ENCODE peak calls at places on chromosome 1, in five cellular contexts. Z is neuronal stem cell, K is H1, D is H9, Q is trophoblast cell. E is an unnamed sample.
A peak's percentile ranks its signal among the peaks of the same experiment; 100 is the strongest.

GRCh38 chr1:88791192-88791591 is 100.2 kb downstream of the GTF2B start:
- DNase-seq in K (no peak), Z (no peak), Q (no peak), D (no peak), E (peak; percentile 11)

GRCh38 chr1:25787477-25788043 is 12.4 kb upstream of the SELENON start:
- DNase-seq in Q (no peak), K (no peak), D (no peak), Z (no peak), E (no peak)

GRCh38 chr1:227946624-227947424 is 908 bp downstream of the WNT9A start:
- DNase-seq in D (peak; percentile 85), K (peak; percentile 92), Z (peak; percentile 71), Q (peak; percentile 89), E (peak; percentile 44)

GRCh38 chr1:230056098-230056497 is 10.9 kb upstream of the GALNT2 start:
- DNase-seq in Z (no peak), D (no peak), K (no peak), Q (no peak), E (no peak)

GRCh38 chr1:176694713-176695112 is 231.7 kb downstream of the PAPPA2 start:
- DNase-seq in Z (no peak), D (no peak), Q (no peak), K (no peak), E (no peak)

GRCh38 chr1:76951185-76951584 is 83.9 kb downstream of the ST6GALNAC5 start:
- DNase-seq in Q (peak; percentile 43), Z (no peak), K (no peak), D (no peak), E (no peak)

GRCh38 chr1:33424610-33425009 is 6.3 kb downstream of the PHC2 start:
- DNase-seq in Q (peak; percentile 46), K (no peak), Z (no peak), D (no peak), E (no peak)

GRCh38 chr1:60573121-60573520 is 499.6 kb upstream of the C1orf87 start:
- DNase-seq in K (no peak), Z (no peak), Q (no peak), D (no peak), E (peak; percentile 29)

GRCh38 chr1:151251656-151252470 is 2.7 kb upstream of the PSMD4 start:
- DNase-seq in K (peak; percentile 51), Z (peak; percentile 31), Q (peak; percentile 90), D (peak; percentile 53), E (peak; percentile 84)

GRCh38 chr1:7389201-7389785 is 381.8 kb upstream of the VAMP3 start:
- DNase-seq in Q (no peak), Z (no peak), K (peak; percentile 48), D (peak; percentile 25), E (peak; percentile 30)

GRCh38 chr1:1914842-1915692 is at the start of gene CALML6:
- DNase-seq in D (peak; percentile 24), K (no peak), Z (no peak), Q (no peak), E (no peak)

GRCh38 chr1:27147842-27148518 is 6.9 kb downstream of the SLC9A1 start:
- DNase-seq in D (no peak), Z (no peak), K (no peak), Q (peak; percentile 95), E (no peak)

GRCh38 chr1:224435318-224435763 is 744 bp upstream of the WDR26 start:
- DNase-seq in Z (no peak), Q (peak; percentile 70), K (peak; percentile 52), D (peak; percentile 30), E (peak; percentile 70)

GRCh38 chr1:25036117-25036546 is 106.1 kb upstream of the RUNX3 start:
- DNase-seq in D (no peak), Z (no peak), Q (no peak), K (no peak), E (no peak)

GRCh38 chr1:7043729-7044470 is 258.6 kb downstream of the CAMTA1 start:
- DNase-seq in Z (no peak), K (no peak), Q (no peak), D (peak; percentile 39), E (no peak)

GRCh38 chr1:244347942-244348341 is 103.8 kb downstream of the ADSS2 start:
- DNase-seq in D (no peak), Z (no peak), K (no peak), Q (no peak), E (peak; percentile 58)

GRCh38 chr1:173852105-173852504 is 15.7 kb downstream of the GAS5 start:
- DNase-seq in Z (no peak), Q (no peak), D (no peak), K (no peak), E (peak; percentile 74)
- H2BK12ac ChIP-seq in Z (no peak overlapping the region), Q (no peak overlapping the region), D (no peak overlapping the region), K (no peak overlapping the region), E (no peak overlapping the region)

DNA sequence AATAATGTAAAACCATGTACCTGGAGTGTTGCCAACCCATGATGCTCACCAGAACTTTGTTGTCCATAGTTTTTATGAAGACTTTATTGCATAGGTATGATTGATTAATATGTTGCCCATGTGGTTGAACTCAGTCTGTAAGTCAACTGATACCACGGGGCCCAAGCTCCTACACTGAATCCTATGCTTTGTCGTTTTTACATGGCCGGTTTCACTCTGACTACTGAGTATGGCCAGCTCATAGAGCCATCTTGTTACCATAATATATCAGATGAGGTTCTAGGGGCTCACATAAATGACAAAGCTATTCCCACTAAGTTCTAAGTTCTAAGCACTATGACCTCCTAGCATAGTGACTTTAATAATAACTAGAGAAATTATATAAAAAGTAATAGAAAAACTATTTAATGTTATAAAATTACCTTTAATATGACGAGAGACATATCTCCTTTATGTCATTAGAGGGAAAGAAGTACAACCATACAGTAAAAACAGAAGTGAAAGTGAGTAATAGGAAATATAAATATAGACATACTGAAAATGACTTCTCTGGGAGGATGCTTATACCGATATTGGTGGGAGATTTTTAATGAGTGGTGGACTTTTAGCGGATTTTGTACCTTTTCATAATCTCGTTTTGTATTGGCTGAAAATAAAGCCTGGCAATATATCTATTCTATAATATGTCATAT is 983.4 kb upstream of the PRMT6 start:
- DNase-seq in Q (no peak), K (no peak), D (no peak), Z (no peak), E (no peak)
- H3K4ac ChIP-seq in Q (no peak overlapping the region), K (no peak overlapping the region), D (no peak overlapping the region), Z (no peak overlapping the region), E (no peak overlapping the region)

DNA sequence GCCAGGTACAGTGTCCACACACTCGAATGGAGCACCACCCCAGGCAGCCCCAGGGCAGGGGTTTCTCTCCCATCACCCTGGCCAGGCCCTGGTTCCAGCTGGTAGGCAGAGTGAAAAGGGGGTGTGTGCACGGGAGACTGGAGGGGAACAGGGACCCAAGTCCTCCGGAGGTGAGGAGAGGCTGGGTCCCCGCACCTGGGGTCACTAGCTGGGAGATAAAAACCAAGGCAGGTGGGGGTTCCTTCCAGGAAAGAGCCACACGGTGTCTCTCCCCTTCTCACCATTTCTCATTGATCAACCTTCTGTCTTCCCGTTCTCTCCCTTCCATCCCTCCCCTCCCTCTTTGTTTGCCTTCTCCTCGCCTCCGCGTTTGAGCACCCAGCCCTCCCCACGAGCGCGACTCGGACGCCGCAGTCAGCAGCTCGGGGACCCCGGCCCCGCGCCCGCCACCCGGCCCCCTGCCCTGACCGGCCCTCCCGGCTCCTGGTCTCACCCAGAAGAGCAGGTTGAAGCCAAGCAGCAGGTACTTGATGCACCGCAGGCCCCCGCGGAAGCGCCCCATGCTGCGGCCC is 346 bp downstream of the TSPAN2 start:
- DNase-seq in Q (no peak), Z (no peak), D (no peak), K (peak; percentile 52), E (no peak)
- H2BK12ac ChIP-seq in Q (no peak overlapping the region), Z (no peak overlapping the region), D (no peak overlapping the region), K (no peak overlapping the region), E (no peak overlapping the region)

GRCh38 chr1:55426156-55426555 is 211.0 kb upstream of the USP24 start:
- DNase-seq in K (no peak), D (no peak), Q (no peak), Z (no peak), E (no peak)

GRCh38 chr1:55428944-55429931 is 214.1 kb upstream of the USP24 start:
- DNase-seq in Z (no peak), Q (peak; percentile 98), D (peak; percentile 38), K (no peak), E (peak; percentile 97)

GRCh38 chr1:55426619-55427018 is 211.5 kb upstream of the USP24 start:
- DNase-seq in K (no peak), Q (no peak), D (no peak), Z (no peak), E (peak; percentile 67)

GRCh38 chr1:55428236-55428635 is 213.1 kb upstream of the USP24 start:
- DNase-seq in K (no peak), Z (no peak), Q (no peak), D (no peak), E (peak; percentile 76)

GRCh38 chr1:55427576-55427975 is 212.4 kb upstream of the USP24 start:
- DNase-seq in K (no peak), Q (no peak), D (no peak), Z (no peak), E (no peak)
- H3K4ac ChIP-seq in K (no peak overlapping the region), Q (peak overlapping the region; percentile 37), D (no peak overlapping the region), Z (no peak overlapping the region), E (no peak overlapping the region)

DNA sequence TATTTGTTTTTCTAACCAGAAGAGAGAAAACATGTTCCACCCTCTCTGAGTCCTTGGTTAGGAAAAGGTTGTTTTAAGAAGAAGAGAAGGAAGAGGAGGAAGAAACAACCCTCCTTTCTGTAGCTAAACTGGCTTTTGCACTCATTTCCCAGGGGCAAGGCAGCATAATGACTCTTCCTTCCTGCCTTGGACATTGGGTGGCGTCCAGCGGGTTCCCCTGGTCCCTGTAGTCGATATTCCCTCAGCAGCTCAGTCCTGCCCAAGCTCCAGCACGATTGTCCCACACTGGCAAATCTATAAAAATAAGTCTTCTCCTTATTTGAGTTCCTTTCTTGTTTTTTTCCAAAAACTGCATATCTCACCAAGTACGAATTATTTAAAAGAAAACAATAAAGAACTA is 81.2 kb downstream of the TEX35 start:
- DNase-seq in Q (no peak), Z (no peak), K (no peak), D (no peak), E (no peak)
- H2BK12ac ChIP-seq in Q (no peak overlapping the region), Z (no peak overlapping the region), K (no peak overlapping the region), D (no peak overlapping the region), E (no peak overlapping the region)

GRCh38 chr1:245589827-245590421 is 435.1 kb downstream of the KIF26B start:
- DNase-seq in K (no peak), Z (no peak), D (no peak), Q (no peak), E (no peak)
- H3K4ac ChIP-seq in K (no peak overlapping the region), Z (no peak overlapping the region), D (no peak overlapping the region), Q (peak overlapping the region; percentile 34), E (no peak overlapping the region)

GRCh38 chr1:12708396-12708795 is 7.5 kb upstream of the AADACL3 start:
- DNase-seq in K (no peak), Z (no peak), D (no peak), Q (peak; percentile 82), E (no peak)
- H2BK12ac ChIP-seq in K (no peak overlapping the region), Z (no peak overlapping the region), D (no peak overlapping the region), Q (no peak overlapping the region), E (no peak overlapping the region)

DNA sequence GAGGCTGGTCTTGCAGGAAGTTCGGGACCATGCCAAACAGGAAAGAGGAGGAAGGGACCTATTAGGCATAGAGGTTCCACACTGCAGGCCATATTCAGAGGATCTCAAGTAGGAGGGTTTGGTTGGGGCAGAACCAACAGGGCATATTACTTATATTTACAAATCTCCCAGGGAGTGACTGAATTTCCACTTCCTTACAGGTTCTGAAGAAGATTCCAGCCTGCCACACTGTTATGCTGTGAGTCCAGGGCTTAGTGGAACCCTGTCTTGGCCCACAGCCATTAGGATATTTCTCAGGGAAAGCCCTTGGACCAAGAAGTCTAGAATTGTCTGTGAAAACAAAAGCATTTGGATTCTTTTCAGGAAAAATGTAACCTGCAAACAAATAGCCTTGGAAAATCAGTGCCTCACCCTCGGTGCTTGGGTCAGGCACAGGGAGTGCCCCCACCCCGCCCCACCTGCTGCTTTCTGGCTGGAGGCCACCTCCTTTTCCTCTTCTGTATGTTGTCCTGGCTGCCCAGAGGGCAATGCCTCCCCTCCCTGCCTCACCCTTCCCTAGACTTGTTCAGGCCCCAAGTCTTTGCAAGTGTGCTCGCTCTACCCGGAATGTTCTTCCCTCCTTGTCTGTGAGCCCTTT is 41.0 kb upstream of the JUN start:
- DNase-seq in K (no peak), Z (no peak), D (no peak), Q (no peak), E (no peak)
- H3K4ac ChIP-seq in K (no peak overlapping the region), Z (no peak overlapping the region), D (no peak overlapping the region), Q (no peak overlapping the region), E (peak overlapping the region; percentile 9)

E was measured in mesenchymal stem cell.